ENCODE peak calls at places on chromosome 22, in ten cellular contexts. I is activated gamma-delta T cell treated with Interleukin-2 at 50 U/mL for 16 hours; H is CD8-positive, alpha-beta memory T cell; C is activated T-cell treated with anti-CD3 and anti-CD28 coated beads for 1 hour; T is amniotic epithelial cell; V is activated CD4-positive, alpha-beta T cell treated with anti-CD3 and anti-CD28 coated beads for 48 hours; Q is HFF-Myc; E is GM12891; N is HEK293T; X is stimulated activated naive CD4-positive, alpha-beta T cell treated with Interleukin-2 at 50 U/mL for 16 hours. F is an unnamed sample.

GRCh38 chr22:29994941-29995340 is 85.3 kb upstream of the HORMAD2 start:
- DNase-seq in C (no peak), X (no peak), E (no peak), N (no peak), Q (no peak), I (no peak), V (no peak), T (peak), H (no peak), F (no peak)

GRCh38 chr22:31178859-31179258 is 18.9 kb downstream of the RNF185 start:
- DNase-seq in X (no peak), Q (no peak), V (no peak), C (no peak), T (no peak), E (no peak), N (no peak), I (no peak), H (no peak), F (no peak)

GRCh38 chr22:30327864-30328345 is 1.2 kb upstream of the TBC1D10A start:
- DNase-seq in N (peak), E (no peak), Q (no peak), T (peak), V (no peak), X (no peak), I (no peak), H (no peak), C (no peak), F (no peak)

GRCh38 chr22:46043816-46044717 is 67.1 kb upstream of the WNT7B start:
- DNase-seq in C (no peak), T (peak), N (no peak), I (no peak), Q (no peak), H (no peak), X (no peak), V (peak), E (no peak), F (peak)

GRCh38 chr22:46043339-46043738 is 66.4 kb upstream of the WNT7B start:
- DNase-seq in E (no peak), T (no peak), N (no peak), H (no peak), Q (no peak), I (no peak), V (no peak), C (no peak), X (no peak), F (no peak)

GRCh38 chr22:27965547-27965946 is 46.5 kb upstream of the PITPNB start:
- DNase-seq in Q (no peak), E (no peak), I (no peak), T (no peak), X (no peak), H (no peak), C (no peak), N (no peak), V (no peak), F (no peak)

GRCh38 chr22:29674121-29674520 is 45.7 kb upstream of the CABP7 start:
- DNase-seq in X (no peak), Q (no peak), T (no peak), V (no peak), C (no peak), I (no peak), E (no peak), N (no peak), H (no peak), F (no peak)

GRCh38 chr22:38923463-38924196 is 33.8 kb upstream of the APOBEC3A start:
- DNase-seq in I (no peak), V (no peak), Q (peak), H (no peak), E (no peak), C (no peak), X (no peak), N (peak), T (peak), F (peak)

GRCh38 chr22:24070553-24070952 is 59.4 kb downstream of the CABIN1 start:
- DNase-seq in E (no peak), X (no peak), N (no peak), Q (no peak), I (no peak), V (no peak), C (no peak), H (no peak), T (no peak), F (no peak)

GRCh38 chr22:46592390-46592872 is 27.8 kb upstream of the GRAMD4 start:
- DNase-seq in I (peak), E (peak), V (peak), Q (peak), H (peak), C (no peak), X (peak), T (no peak), N (no peak), F (peak)

GRCh38 chr22:24772493-24773220 is 1.9 kb downstream of the PIWIL3 start:
- DNase-seq in I (no peak), N (peak), Q (peak), C (no peak), E (no peak), T (peak), H (no peak), V (no peak), X (no peak), F (no peak)

GRCh38 chr22:50469377-50470305 is 5.2 kb downstream of the SBF1 start:
- DNase-seq in H (peak), E (peak), V (peak), C (peak), X (peak), Q (peak), T (peak), N (no peak), I (peak), F (no peak)

GRCh38 chr22:23569291-23569690 is 10.8 kb downstream of the IGLL1 start:
- DNase-seq in I (no peak), X (no peak), Q (no peak), H (no peak), V (no peak), N (no peak), E (no peak), T (no peak), C (no peak), F (no peak)

GRCh38 chr22:46012881-46013281 is 35.9 kb upstream of the WNT7B start:
- DNase-seq in T (no peak), E (no peak), Q (no peak), I (no peak), X (no peak), V (no peak), N (no peak), C (no peak), H (no peak), F (no peak)

GRCh38 chr22:50528682-50529415 is 963 bp downstream of the TYMP start:
- DNase-seq in X (no peak), N (no peak), T (no peak), C (no peak), V (no peak), E (no peak), H (no peak), I (no peak), Q (no peak), F (no peak)

GRCh38 chr22:17347724-17348123 is 21.5 kb upstream of the CECR2 start:
- DNase-seq in T (no peak), I (no peak), E (no peak), Q (no peak), V (no peak), N (no peak), X (no peak), H (no peak), C (no peak), F (no peak)

GRCh38 chr22:42692239-42693054 is 28.2 kb downstream of the A4GALT start:
- DNase-seq in X (no peak), I (no peak), N (no peak), C (no peak), E (peak), Q (no peak), H (no peak), T (no peak), V (no peak), F (no peak)

GRCh38 chr22:45485271-45485670 is 17.4 kb upstream of the FBLN1 start:
- DNase-seq in H (no peak), N (no peak), I (no peak), C (no peak), X (no peak), T (no peak), E (no peak), V (no peak), Q (no peak), F (no peak)

GRCh38 chr22:48944756-48945620 is 882.7 kb downstream of the BRD1 start:
- DNase-seq in C (no peak), N (no peak), V (no peak), T (no peak), E (no peak), Q (no peak), X (no peak), I (no peak), H (no peak), F (no peak)

GRCh38 chr22:37053310-37054077 is 2.0 kb downstream of the KCTD17 start:
- DNase-seq in V (no peak), N (no peak), I (no peak), C (no peak), X (no peak), T (no peak), Q (no peak), E (no peak), H (no peak), F (no peak)

GRCh38 chr22:36398602-36399472 is 11.1 kb upstream of the MYH9 start:
- DNase-seq in X (no peak), N (no peak), I (no peak), V (no peak), T (peak), H (no peak), Q (no peak), C (no peak), E (no peak), F (no peak)

GRCh38 chr22:19527321-19527721 is 3.1 kb upstream of the CLDN5 start:
- DNase-seq in N (no peak), T (no peak), C (no peak), E (no peak), V (no peak), I (no peak), H (no peak), X (no peak), Q (no peak), F (no peak)

GRCh38 chr22:45064313-45065268 is 54.8 kb upstream of the PHF21B start:
- DNase-seq in T (peak), N (no peak), X (peak), I (no peak), E (peak), H (no peak), Q (peak), C (no peak), V (peak), F (no peak)

GRCh38 chr22:30947821-30948454 is 20.6 kb downstream of the MORC2 start:
- DNase-seq in H (no peak), V (no peak), C (no peak), T (peak), Q (no peak), I (no peak), E (no peak), X (no peak), N (peak), F (peak)

GRCh38 chr22:43392385-43392989 is 19.3 kb upstream of the MPPED1 start:
- DNase-seq in C (no peak), I (no peak), Q (no peak), V (no peak), T (no peak), E (no peak), X (no peak), H (no peak), N (no peak), F (no peak)

GRCh38 chr22:38710866-38711265 is 5.1 kb downstream of the GTPBP1 start:
- DNase-seq in N (no peak), T (no peak), C (no peak), I (no peak), E (no peak), V (no peak), X (no peak), H (no peak), Q (no peak), F (no peak)

GRCh38 chr22:47773635-47774034 is 1011.2 kb downstream of the TBC1D22A start:
- DNase-seq in I (no peak), V (no peak), T (no peak), N (no peak), Q (no peak), H (no peak), E (no peak), X (no peak), C (no peak), F (no peak)

GRCh38 chr22:22516992-22517391 is 3.1 kb downstream of the ZNF280A start:
- DNase-seq in Q (no peak), N (no peak), C (no peak), T (no peak), V (no peak), H (no peak), X (no peak), E (no peak), I (no peak), F (no peak)

GRCh38 chr22:49247194-49247924 is 580.3 kb downstream of the BRD1 start:
- DNase-seq in N (no peak), I (no peak), T (no peak), H (no peak), Q (no peak), E (no peak), V (no peak), C (no peak), X (no peak), F (no peak)

GRCh38 chr22:46066691-46067090 is 83.6 kb upstream of the PPARA start:
- DNase-seq in I (no peak), H (no peak), E (no peak), N (no peak), Q (no peak), T (no peak), X (no peak), V (no peak), C (no peak), F (no peak)

GRCh38 chr22:30294066-30294465 is 4.8 kb upstream of the CASTOR1 start:
- DNase-seq in X (no peak), I (no peak), E (no peak), Q (no peak), H (no peak), T (no peak), N (no peak), V (no peak), C (no peak), F (no peak)

GRCh38 chr22:20574920-20575353 is 67.5 kb downstream of the MED15 start:
- DNase-seq in H (no peak), V (no peak), E (no peak), X (no peak), I (peak), Q (no peak), C (no peak), N (no peak), T (no peak), F (no peak)

GRCh38 chr22:42844756-42845155 is 12.3 kb downstream of the ARFGAP3 start:
- DNase-seq in Q (no peak), X (no peak), E (no peak), N (no peak), H (no peak), C (no peak), I (no peak), T (peak), V (no peak), F (no peak)

GRCh38 chr22:43413826-43414225 is 2.0 kb downstream of the MPPED1 start:
- DNase-seq in E (no peak), N (no peak), H (no peak), Q (no peak), I (no peak), C (no peak), T (no peak), V (no peak), X (no peak), F (no peak)

GRCh38 chr22:36644333-36644757 is 59.2 kb downstream of the CACNG2 start:
- DNase-seq in X (no peak), Q (peak), E (no peak), H (no peak), V (peak), N (peak), I (no peak), T (peak), C (no peak), F (peak)

GRCh38 chr22:39332441-39333064 is 13.1 kb upstream of the RPL3 start:
- DNase-seq in E (no peak), I (no peak), Q (no peak), H (no peak), C (no peak), N (no peak), T (no peak), V (no peak), X (no peak), F (peak)

GRCh38 chr22:37043828-37044538 is 7.6 kb upstream of the KCTD17 start:
- DNase-seq in E (peak), N (peak), V (peak), C (peak), X (peak), H (no peak), Q (peak), I (no peak), T (peak), F (no peak)

GRCh38 chr22:17785185-17786184 is 11.2 kb upstream of the BID start:
- DNase-seq in Q (no peak), I (peak), T (peak), X (peak), H (peak), V (peak), C (peak), N (peak), E (no peak), F (no peak)